ENCODE peak calls at places on chromosomes 5 and 9, in eight cellular contexts. One of them, this sample, is unnamed.

GRCh38 chr9:27204578-27204977 is 92.4 kb downstream of the EQTN start:
- DNase-seq in tibial artery: no peak
- DNase-seq in body of pancreas: no peak
- DNase-seq in ovary: no peak
- DNase-seq in IMR-90: peak; percentile 54
- DNase-seq in B cell: no peak
- DNase-seq in cardiac fibroblast: no peak
- DNase-seq in neural crest cell: no peak
- DNase-seq in this sample: no peak

GRCh38 chr5:108521841-108522506 is 140.1 kb upstream of the FBXL17 start:
- DNase-seq in tibial artery: no peak
- DNase-seq in body of pancreas: no peak
- DNase-seq in ovary: no peak
- DNase-seq in IMR-90: peak; percentile 72
- DNase-seq in B cell: peak; percentile 34
- DNase-seq in cardiac fibroblast: peak; percentile 78
- DNase-seq in neural crest cell: peak; percentile 47
- DNase-seq in this sample: peak; percentile 14

GRCh38 chr5:79829260-79829659 is 139.6 kb downstream of the CMYA5 start:
- DNase-seq in tibial artery: no peak
- DNase-seq in body of pancreas: no peak
- DNase-seq in ovary: no peak
- DNase-seq in IMR-90: no peak
- DNase-seq in B cell: no peak
- DNase-seq in cardiac fibroblast: no peak
- DNase-seq in neural crest cell: peak; percentile 26
- DNase-seq in this sample: no peak

GRCh38 chr5:44389410-44389879 is at the start of gene FGF10:
- DNase-seq in tibial artery: peak; percentile 61
- DNase-seq in body of pancreas: peak; percentile 69
- DNase-seq in ovary: peak; percentile 64
- DNase-seq in IMR-90: no peak
- DNase-seq in B cell: no peak
- DNase-seq in cardiac fibroblast: peak; percentile 8
- DNase-seq in neural crest cell: peak; percentile 41
- DNase-seq in this sample: peak; percentile 32

GRCh38 chr9:98559568-98559967 is 149.2 kb downstream of the GABBR2 start:
- DNase-seq in tibial artery: no peak
- DNase-seq in body of pancreas: no peak
- DNase-seq in ovary: no peak
- DNase-seq in IMR-90: no peak
- DNase-seq in B cell: no peak
- DNase-seq in cardiac fibroblast: no peak
- DNase-seq in neural crest cell: no peak
- DNase-seq in this sample: no peak

GRCh38 chr5:154355141-154355611 is 90.6 kb upstream of the SAP30L start:
- DNase-seq in tibial artery: peak; percentile 75
- DNase-seq in body of pancreas: peak; percentile 8
- DNase-seq in ovary: peak; percentile 68
- DNase-seq in IMR-90: no peak
- DNase-seq in B cell: no peak
- DNase-seq in cardiac fibroblast: peak; percentile 55
- DNase-seq in neural crest cell: no peak
- DNase-seq in this sample: no peak

GRCh38 chr5:5649641-5650040 is 227.2 kb downstream of the ICE1 start:
- DNase-seq in tibial artery: no peak
- DNase-seq in body of pancreas: no peak
- DNase-seq in ovary: no peak
- DNase-seq in IMR-90: no peak
- DNase-seq in B cell: no peak
- DNase-seq in cardiac fibroblast: peak; percentile 8
- DNase-seq in neural crest cell: no peak
- DNase-seq in this sample: no peak

GRCh38 chr9:20242767-20243166 is 379.5 kb downstream of the MLLT3 start:
- DNase-seq in tibial artery: no peak
- DNase-seq in body of pancreas: no peak
- DNase-seq in ovary: no peak
- DNase-seq in IMR-90: no peak
- DNase-seq in B cell: peak; percentile 42
- DNase-seq in cardiac fibroblast: no peak
- DNase-seq in neural crest cell: no peak
- DNase-seq in this sample: no peak

GRCh38 chr5:144142030-144142825 is 28.2 kb downstream of the YIPF5 start:
- DNase-seq in tibial artery: no peak
- DNase-seq in body of pancreas: no peak
- DNase-seq in ovary: no peak
- DNase-seq in IMR-90: peak; percentile 67
- DNase-seq in B cell: peak; percentile 39
- DNase-seq in cardiac fibroblast: peak; percentile 70
- DNase-seq in neural crest cell: no peak
- DNase-seq in this sample: no peak

DNA sequence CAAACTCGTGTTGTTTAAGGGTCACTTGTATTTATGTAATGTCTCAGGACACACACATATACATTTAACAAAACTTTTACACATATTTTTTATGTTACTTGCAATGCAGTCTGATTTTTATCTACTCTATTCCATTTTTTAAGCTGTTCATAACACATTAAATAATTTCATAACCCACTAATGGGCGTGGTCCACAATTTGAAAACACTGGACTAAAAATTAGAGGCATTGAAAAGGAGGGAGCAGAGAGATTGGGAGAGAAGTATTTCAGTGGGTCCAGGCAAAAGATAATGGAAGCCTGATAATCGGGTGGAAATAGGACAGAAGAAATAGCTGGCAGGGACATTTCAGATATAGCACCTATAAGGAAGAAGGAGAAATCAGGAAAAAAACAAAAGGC is 597.3 kb upstream of the CLINT1 start:
- DNase-seq in tibial artery: no peak
- DNase-seq in body of pancreas: no peak
- DNase-seq in ovary: no peak
- DNase-seq in IMR-90: no peak
- DNase-seq in B cell: no peak
- DNase-seq in cardiac fibroblast: no peak
- DNase-seq in neural crest cell: no peak
- DNase-seq in this sample: no peak
- TF ChIP-seq CTCF in tibial artery: no peak
- TF ChIP-seq CTCF in body of pancreas: no peak
- TF ChIP-seq CTCF in ovary: no peak
- TF ChIP-seq CTCF in IMR-90: no peak
- TF ChIP-seq CTCF in B cell: no peak
- TF ChIP-seq CTCF in cardiac fibroblast: no peak
- TF ChIP-seq CTCF in neural crest cell: no peak
- TF ChIP-seq CTCF in this sample: no peak

GRCh38 chr9:76459691-76460635 is 981 bp downstream of the GCNT1 start:
- DNase-seq in tibial artery: peak; percentile 66
- DNase-seq in body of pancreas: peak; percentile 68
- DNase-seq in ovary: peak; percentile 18
- DNase-seq in IMR-90: peak; percentile 62
- DNase-seq in B cell: peak; percentile 34
- DNase-seq in cardiac fibroblast: peak; percentile 57
- DNase-seq in neural crest cell: peak; percentile 4
- DNase-seq in this sample: peak; percentile 23
- TF ChIP-seq CTCF in tibial artery: no peak
- TF ChIP-seq CTCF in body of pancreas: no peak
- TF ChIP-seq CTCF in ovary: no peak
- TF ChIP-seq CTCF in IMR-90: peak; percentile 32
- TF ChIP-seq CTCF in B cell: no peak
- TF ChIP-seq CTCF in cardiac fibroblast: peak; percentile 51
- TF ChIP-seq CTCF in neural crest cell: peak; percentile 66
- TF ChIP-seq CTCF in this sample: peak; percentile 69

GRCh38 chr5:171205375-171205774 is 103.7 kb upstream of the TLX3 start:
- DNase-seq in tibial artery: no peak
- DNase-seq in body of pancreas: no peak
- DNase-seq in ovary: no peak
- DNase-seq in IMR-90: no peak
- DNase-seq in B cell: no peak
- DNase-seq in cardiac fibroblast: no peak
- DNase-seq in neural crest cell: no peak
- DNase-seq in this sample: no peak

GRCh38 chr5:171207256-171207866 is 101.7 kb upstream of the TLX3 start:
- DNase-seq in tibial artery: no peak
- DNase-seq in body of pancreas: no peak
- DNase-seq in ovary: no peak
- DNase-seq in IMR-90: peak; percentile 57
- DNase-seq in B cell: peak; percentile 19
- DNase-seq in cardiac fibroblast: peak; percentile 67
- DNase-seq in neural crest cell: peak; percentile 33
- DNase-seq in this sample: no peak
- TF ChIP-seq CTCF in tibial artery: peak; percentile 39
- TF ChIP-seq CTCF in body of pancreas: no peak
- TF ChIP-seq CTCF in ovary: no peak
- TF ChIP-seq CTCF in IMR-90: peak; percentile 64
- TF ChIP-seq CTCF in B cell: peak; percentile 45
- TF ChIP-seq CTCF in cardiac fibroblast: peak; percentile 58
- TF ChIP-seq CTCF in neural crest cell: peak; percentile 76
- TF ChIP-seq CTCF in this sample: peak; percentile 66

DNA sequence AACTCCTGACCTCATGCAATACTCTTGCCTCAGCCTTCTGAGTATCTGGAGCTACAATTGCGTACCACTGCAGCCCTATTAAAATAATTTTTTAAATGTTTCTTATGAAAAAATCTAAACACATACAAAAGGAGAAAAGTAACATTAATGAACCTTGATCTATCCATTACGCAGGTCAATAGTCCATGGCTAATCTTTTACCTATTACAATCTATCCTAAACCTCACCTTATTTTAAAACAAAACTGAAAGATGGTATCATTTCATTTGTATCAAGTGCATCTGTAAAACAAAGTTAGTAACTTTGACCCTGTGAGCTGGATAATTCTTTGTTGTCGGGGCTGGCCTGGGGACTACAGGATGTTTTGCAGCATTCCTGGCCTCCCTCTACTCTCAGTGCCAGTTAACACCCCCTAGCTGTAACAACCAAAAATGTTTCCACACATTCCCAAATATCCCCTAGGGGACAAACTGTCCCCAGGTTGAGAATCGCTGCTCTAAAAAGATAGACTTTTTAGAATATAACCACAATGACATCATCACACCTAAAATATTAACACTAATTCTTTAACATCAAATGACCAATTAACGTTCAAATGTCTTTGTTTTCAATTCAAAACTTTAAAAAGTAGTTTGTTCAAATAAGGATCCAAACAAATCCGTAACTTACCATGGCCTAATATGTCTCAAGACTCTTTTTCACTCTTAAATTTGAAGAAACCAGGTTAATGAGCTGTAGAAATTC is 54.8 kb downstream of the RNF38 start:
- DNase-seq in tibial artery: no peak
- DNase-seq in body of pancreas: no peak
- DNase-seq in ovary: no peak
- DNase-seq in IMR-90: no peak
- DNase-seq in B cell: no peak
- DNase-seq in cardiac fibroblast: no peak
- DNase-seq in neural crest cell: no peak
- DNase-seq in this sample: no peak
- TF ChIP-seq CTCF in tibial artery: no peak
- TF ChIP-seq CTCF in body of pancreas: no peak
- TF ChIP-seq CTCF in ovary: no peak
- TF ChIP-seq CTCF in IMR-90: no peak
- TF ChIP-seq CTCF in B cell: no peak
- TF ChIP-seq CTCF in cardiac fibroblast: peak; percentile 1
- TF ChIP-seq CTCF in neural crest cell: peak; percentile 34
- TF ChIP-seq CTCF in this sample: no peak

DNA sequence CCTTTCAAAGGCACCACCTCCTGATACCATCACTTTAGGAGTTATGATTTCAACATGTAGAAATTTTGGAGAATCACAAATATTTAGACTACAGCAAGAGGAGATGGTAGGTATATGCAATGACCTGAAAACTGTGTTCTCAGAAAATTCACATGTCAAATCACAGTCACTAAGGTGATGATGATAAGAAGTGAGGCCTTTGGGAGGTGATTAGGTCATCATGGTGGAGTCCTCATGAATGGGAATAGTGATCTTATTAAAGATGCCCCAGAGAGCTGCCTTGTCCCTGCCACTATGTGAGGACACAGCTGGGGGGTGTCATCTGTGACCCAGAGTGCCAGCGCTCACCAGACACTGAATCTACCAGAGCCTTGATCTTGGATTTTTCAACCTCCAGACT is 513.5 kb upstream of the TUSC1 start:
- DNase-seq in tibial artery: no peak
- DNase-seq in body of pancreas: no peak
- DNase-seq in ovary: no peak
- DNase-seq in IMR-90: no peak
- DNase-seq in B cell: no peak
- DNase-seq in cardiac fibroblast: no peak
- DNase-seq in neural crest cell: no peak
- DNase-seq in this sample: no peak
- TF ChIP-seq CTCF in tibial artery: no peak
- TF ChIP-seq CTCF in body of pancreas: no peak
- TF ChIP-seq CTCF in ovary: no peak
- TF ChIP-seq CTCF in IMR-90: no peak
- TF ChIP-seq CTCF in B cell: no peak
- TF ChIP-seq CTCF in cardiac fibroblast: no peak
- TF ChIP-seq CTCF in neural crest cell: no peak
- TF ChIP-seq CTCF in this sample: no peak

GRCh38 chr5:91438871-91439270 is 55.8 kb upstream of the ARRDC3 start:
- DNase-seq in tibial artery: no peak
- DNase-seq in body of pancreas: no peak
- DNase-seq in ovary: no peak
- DNase-seq in IMR-90: no peak
- DNase-seq in B cell: no peak
- DNase-seq in cardiac fibroblast: no peak
- DNase-seq in neural crest cell: no peak
- DNase-seq in this sample: no peak
- TF ChIP-seq CTCF in tibial artery: no peak
- TF ChIP-seq CTCF in body of pancreas: no peak
- TF ChIP-seq CTCF in ovary: no peak
- TF ChIP-seq CTCF in IMR-90: no peak
- TF ChIP-seq CTCF in B cell: no peak
- TF ChIP-seq CTCF in cardiac fibroblast: no peak
- TF ChIP-seq CTCF in neural crest cell: no peak
- TF ChIP-seq CTCF in this sample: no peak

DNA sequence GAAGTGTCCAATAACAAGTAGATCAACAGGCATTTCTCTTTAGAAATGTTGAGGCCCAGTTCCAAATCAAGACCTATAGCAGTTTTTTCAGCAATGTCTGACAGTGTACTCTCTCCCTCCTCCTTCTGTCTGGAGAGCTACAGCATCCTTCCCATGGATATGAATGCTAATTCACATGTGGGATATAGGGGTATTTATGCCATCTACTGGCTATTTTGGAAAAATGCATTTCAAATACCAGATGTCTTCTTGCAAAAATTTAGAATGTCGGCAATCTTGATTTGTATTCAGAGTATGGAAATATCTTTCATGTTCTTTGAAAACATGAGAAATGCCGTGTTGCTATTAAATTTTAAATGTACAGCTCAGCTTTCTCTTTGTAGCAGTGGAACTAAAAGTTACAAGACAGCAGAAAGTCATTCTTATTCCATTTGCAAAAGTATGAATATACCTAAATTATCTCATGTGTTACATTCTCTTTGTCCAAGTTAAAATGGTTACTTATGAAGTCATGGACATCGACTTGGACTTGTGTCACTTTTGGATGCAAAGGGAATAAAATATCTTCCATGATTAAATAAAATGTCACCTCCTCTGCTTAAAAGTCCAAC is 647.8 kb downstream of the TAF11L14 start:
- DNase-seq in tibial artery: no peak
- DNase-seq in body of pancreas: no peak
- DNase-seq in ovary: no peak
- DNase-seq in IMR-90: peak; percentile 62
- DNase-seq in B cell: peak; percentile 18
- DNase-seq in cardiac fibroblast: peak; percentile 71
- DNase-seq in neural crest cell: no peak
- DNase-seq in this sample: no peak
- TF ChIP-seq CTCF in tibial artery: peak; percentile 18
- TF ChIP-seq CTCF in body of pancreas: no peak
- TF ChIP-seq CTCF in ovary: no peak
- TF ChIP-seq CTCF in IMR-90: peak; percentile 63
- TF ChIP-seq CTCF in B cell: peak; percentile 48
- TF ChIP-seq CTCF in cardiac fibroblast: peak; percentile 44
- TF ChIP-seq CTCF in neural crest cell: peak; percentile 74
- TF ChIP-seq CTCF in this sample: peak; percentile 62